ENCODE peak calls at places on chromosome 7, in nine cellular contexts. J is AG08395, Q is M059J, N is heart left ventricle, I is prostate gland, W is EL, M is Peyer's patch, U is LHCN-M2, X is MG63. A is an unnamed sample.
A peak's percentile ranks its signal among the peaks of the same experiment; 100 is the strongest.

GRCh38 chr7:15459018-15459621 is 102.7 kb downstream of the AGMO start:
- DNase-seq in J (peak; percentile 7), Q (peak; percentile 3), N (peak; percentile 41), I (no peak), W (peak; percentile 35), M (no peak), U (peak; percentile 82), X (no peak), A (no peak)

GRCh38 chr7:99525713-99526440 is 21.4 kb downstream of the ZKSCAN5 start:
- DNase-seq in J (no peak), Q (no peak), N (no peak), I (no peak), W (no peak), M (peak; percentile 63), U (no peak), X (no peak), A (no peak)

GRCh38 chr7:4026941-4027340 is 655.2 kb upstream of the FOXK1 start:
- DNase-seq in J (no peak), Q (no peak), N (no peak), I (no peak), W (no peak), M (no peak), U (no peak), X (no peak), A (no peak)

GRCh38 chr7:100367251-100367620 is 6.1 kb upstream of the PILRA start:
- DNase-seq in J (no peak), Q (no peak), N (no peak), I (no peak), W (no peak), M (no peak), U (no peak), X (no peak), A (no peak)

GRCh38 chr7:43764039-43764789 is 5.7 kb downstream of the BLVRA start:
- DNase-seq in J (no peak), Q (no peak), N (peak; percentile 44), I (peak; percentile 46), W (no peak), M (peak; percentile 77), U (no peak), X (no peak), A (peak; percentile 49)

GRCh38 chr7:90172121-90172520 is 17.9 kb downstream of the STEAP1 start:
- DNase-seq in J (no peak), Q (no peak), N (no peak), I (no peak), W (no peak), M (no peak), U (no peak), X (no peak), A (no peak)

GRCh38 chr7:139089118-139089517 is 20.4 kb downstream of the ZC3HAV1 start:
- DNase-seq in J (no peak), Q (no peak), N (no peak), I (no peak), W (no peak), M (no peak), U (no peak), X (no peak), A (no peak)

GRCh38 chr7:131212114-131212513 is 115.6 kb upstream of the MKLN1 start:
- DNase-seq in J (peak; percentile 34), Q (peak; percentile 39), N (no peak), I (no peak), W (no peak), M (no peak), U (no peak), X (no peak), A (no peak)

GRCh38 chr7:20745716-20746115 is 41.0 kb downstream of the SP8 start:
- DNase-seq in J (no peak), Q (no peak), N (no peak), I (no peak), W (no peak), M (no peak), U (no peak), X (no peak), A (no peak)

GRCh38 chr7:36175872-36176271 is 22.8 kb downstream of the EEPD1 start:
- DNase-seq in J (no peak), Q (no peak), N (peak; percentile 65), I (no peak), W (no peak), M (no peak), U (no peak), X (no peak), A (peak; percentile 26)

GRCh38 chr7:111982804-111983203 is 223.4 kb downstream of the DOCK4 start:
- DNase-seq in J (no peak), Q (no peak), N (no peak), I (no peak), W (peak; percentile 30), M (no peak), U (no peak), X (no peak), A (no peak)

GRCh38 chr7:82289889-82290288 is 153.7 kb downstream of the CACNA2D1 start:
- DNase-seq in J (no peak), Q (no peak), N (no peak), I (no peak), W (no peak), M (no peak), U (no peak), X (no peak), A (no peak)

GRCh38 chr7:128902761-128903585 is 7.5 kb downstream of the KCP start:
- DNase-seq in J (no peak), Q (peak; percentile 50), N (no peak), I (no peak), W (peak; percentile 35), M (peak; percentile 74), U (peak; percentile 55), X (no peak), A (peak; percentile 54)

GRCh38 chr7:12951397-12951801 is 264.0 kb downstream of the ARL4A start:
- DNase-seq in J (peak; percentile 28), Q (peak; percentile 86), N (no peak), I (no peak), W (peak; percentile 67), M (no peak), U (peak; percentile 89), X (no peak), A (no peak)

GRCh38 chr7:108396094-108396493 is 60.1 kb downstream of the NRCAM start:
- DNase-seq in J (no peak), Q (no peak), N (no peak), I (no peak), W (no peak), M (no peak), U (no peak), X (no peak), A (no peak)

GRCh38 chr7:66110861-66111260 is 3.8 kb upstream of the CRCP start:
- DNase-seq in J (peak; percentile 79), Q (peak; percentile 99), N (no peak), I (no peak), W (peak; percentile 98), M (no peak), U (peak; percentile 97), X (peak; percentile 89), A (no peak)

GRCh38 chr7:31814187-31814586 is 127.2 kb downstream of the PPP1R17 start:
- DNase-seq in J (no peak), Q (peak; percentile 18), N (no peak), I (no peak), W (peak; percentile 27), M (no peak), U (no peak), X (no peak), A (no peak)

GRCh38 chr7:21526007-21526406 is 16.8 kb upstream of the DNAH11 start:
- DNase-seq in J (no peak), Q (no peak), N (no peak), I (no peak), W (no peak), M (no peak), U (no peak), X (no peak), A (no peak)

GRCh38 chr7:16743207-16743606 is 10.3 kb upstream of the TSPAN13 start:
- DNase-seq in J (no peak), Q (peak; percentile 72), N (no peak), I (no peak), W (no peak), M (no peak), U (peak; percentile 59), X (no peak), A (no peak)

GRCh38 chr7:25353191-25353590 is 124.9 kb upstream of the NPVF start:
- DNase-seq in J (no peak), Q (peak; percentile 21), N (no peak), I (no peak), W (no peak), M (no peak), U (no peak), X (no peak), A (no peak)

GRCh38 chr7:99123571-99124033 is 20.3 kb downstream of the SMURF1 start:
- DNase-seq in J (no peak), Q (no peak), N (no peak), I (peak; percentile 17), W (no peak), M (no peak), U (peak; percentile 51), X (no peak), A (no peak)

GRCh38 chr7:68760556-68760955 is 837.7 kb upstream of the AUTS2 start:
- DNase-seq in J (no peak), Q (peak; percentile 31), N (no peak), I (no peak), W (no peak), M (no peak), U (no peak), X (peak; percentile 74), A (no peak)

GRCh38 chr7:91636129-91636724 is 244.3 kb downstream of the MTERF1 start:
- DNase-seq in J (no peak), Q (peak; percentile 35), N (no peak), I (no peak), W (peak; percentile 24), M (no peak), U (peak; percentile 29), X (no peak), A (no peak)

GRCh38 chr7:41792099-41792498 is 89.2 kb upstream of the INHBA start:
- DNase-seq in J (peak; percentile 77), Q (peak; percentile 33), N (no peak), I (no peak), W (no peak), M (no peak), U (peak; percentile 11), X (peak; percentile 87), A (no peak)

GRCh38 chr7:146090023-146090645 is 26.5 kb upstream of the CNTNAP2 start:
- DNase-seq in J (peak; percentile 9), Q (peak; percentile 30), N (no peak), I (no peak), W (no peak), M (no peak), U (no peak), X (no peak), A (no peak)

GRCh38 chr7:95690367-95690947 is 81.9 kb upstream of the DYNC1I1 start:
- DNase-seq in J (peak; percentile 33), Q (peak; percentile 61), N (no peak), I (no peak), W (peak; percentile 46), M (no peak), U (peak; percentile 70), X (peak; percentile 2), A (peak; percentile 22)

GRCh38 chr7:347001-347590 is 57.1 kb downstream of the FOXL3 start:
- DNase-seq in J (no peak), Q (no peak), N (no peak), I (no peak), W (no peak), M (no peak), U (no peak), X (no peak), A (no peak)

GRCh38 chr7:135645296-135645904 is 16.9 kb upstream of the STMP1 start:
- DNase-seq in J (peak; percentile 62), Q (peak; percentile 58), N (no peak), I (peak; percentile 20), W (peak; percentile 38), M (no peak), U (peak; percentile 50), X (no peak), A (no peak)